ENCODE peak calls at places on chromosomes 3 and 15, in seven cellular contexts. J, Q, X, R, B, O and F are unnamed samples.

GRCh38 chr3:32236377-32236776 is 2.1 kb upstream of the CMTM8 start:
- DNase-seq in J (no peak), Q (no peak), X (no peak), R (no peak), B (no peak), O (no peak), F (no peak)

GRCh38 chr3:175741951-175742350 is 882.8 kb downstream of the NAALADL2 start:
- DNase-seq in J (no peak), Q (no peak), X (no peak), R (no peak), B (no peak), O (no peak), F (no peak)

GRCh38 chr3:27718459-27718858 is 3.7 kb downstream of the EOMES start:
- DNase-seq in J (no peak), Q (no peak), X (no peak), R (no peak), B (no peak), O (no peak), F (no peak)

GRCh38 chr3:195128255-195129071 is 142.5 kb downstream of the XXYLT1 start:
- DNase-seq in J (no peak), Q (no peak), X (no peak), R (no peak), B (no peak), O (no peak), F (no peak)

GRCh38 chr3:121883507-121883906 is 10.7 kb upstream of the SLC15A2 start:
- DNase-seq in J (no peak), Q (no peak), X (no peak), R (no peak), B (no peak), O (peak), F (no peak)

GRCh38 chr15:90306560-90306959 is 41.1 kb downstream of the NGRN start:
- DNase-seq in J (no peak), Q (no peak), X (no peak), R (no peak), B (no peak), O (no peak), F (no peak)

GRCh38 chr3:107938128-107938527 is 152.7 kb downstream of the CD47 start:
- DNase-seq in J (no peak), Q (no peak), X (no peak), R (no peak), B (no peak), O (peak), F (no peak)

GRCh38 chr15:48400086-48400485 is 68.9 kb downstream of the DUT start:
- DNase-seq in J (no peak), Q (no peak), X (no peak), R (no peak), B (no peak), O (no peak), F (no peak)

GRCh38 chr3:194326192-194327029 is 24.7 kb downstream of the CPN2 start:
- DNase-seq in J (no peak), Q (no peak), X (no peak), R (no peak), B (no peak), O (no peak), F (no peak)

GRCh38 chr3:121974601-121975111 is 47.4 kb downstream of the ILDR1 start:
- DNase-seq in J (no peak), Q (no peak), X (no peak), R (no peak), B (no peak), O (no peak), F (no peak)

GRCh38 chr3:61562042-61562809 is 855 bp downstream of the PTPRG start:
- DNase-seq in J (peak), Q (no peak), X (peak), R (no peak), B (peak), O (no peak), F (no peak)

GRCh38 chr15:57384816-57385215 is 8.5 kb downstream of the CGNL1 start:
- DNase-seq in J (no peak), Q (no peak), X (no peak), R (no peak), B (no peak), O (no peak), F (no peak)

GRCh38 chr15:48720646-48721045 is 75.1 kb upstream of the FBN1 start:
- DNase-seq in J (no peak), Q (no peak), X (no peak), R (no peak), B (peak), O (no peak), F (no peak)

GRCh38 chr15:101590785-101591184 is 61.4 kb downstream of the TM2D3 start:
- DNase-seq in J (no peak), Q (no peak), X (no peak), R (no peak), B (no peak), O (no peak), F (no peak)

GRCh38 chr15:101495334-101496197 is 6.1 kb upstream of the PCSK6 start:
- DNase-seq in J (no peak), Q (no peak), X (no peak), R (no peak), B (no peak), O (no peak), F (no peak)

GRCh38 chr15:60137711-60138396 is 133.7 kb downstream of the FOXB1 start:
- DNase-seq in J (no peak), Q (no peak), X (no peak), R (no peak), B (no peak), O (no peak), F (peak)

GRCh38 chr3:87084868-87085267 is 93.9 kb upstream of the VGLL3 start:
- DNase-seq in J (no peak), Q (no peak), X (no peak), R (no peak), B (no peak), O (no peak), F (no peak)

GRCh38 chr3:87088366-87088983 is 97.5 kb upstream of the VGLL3 start:
- DNase-seq in J (peak), Q (no peak), X (no peak), R (no peak), B (peak), O (peak), F (no peak)

DNA sequence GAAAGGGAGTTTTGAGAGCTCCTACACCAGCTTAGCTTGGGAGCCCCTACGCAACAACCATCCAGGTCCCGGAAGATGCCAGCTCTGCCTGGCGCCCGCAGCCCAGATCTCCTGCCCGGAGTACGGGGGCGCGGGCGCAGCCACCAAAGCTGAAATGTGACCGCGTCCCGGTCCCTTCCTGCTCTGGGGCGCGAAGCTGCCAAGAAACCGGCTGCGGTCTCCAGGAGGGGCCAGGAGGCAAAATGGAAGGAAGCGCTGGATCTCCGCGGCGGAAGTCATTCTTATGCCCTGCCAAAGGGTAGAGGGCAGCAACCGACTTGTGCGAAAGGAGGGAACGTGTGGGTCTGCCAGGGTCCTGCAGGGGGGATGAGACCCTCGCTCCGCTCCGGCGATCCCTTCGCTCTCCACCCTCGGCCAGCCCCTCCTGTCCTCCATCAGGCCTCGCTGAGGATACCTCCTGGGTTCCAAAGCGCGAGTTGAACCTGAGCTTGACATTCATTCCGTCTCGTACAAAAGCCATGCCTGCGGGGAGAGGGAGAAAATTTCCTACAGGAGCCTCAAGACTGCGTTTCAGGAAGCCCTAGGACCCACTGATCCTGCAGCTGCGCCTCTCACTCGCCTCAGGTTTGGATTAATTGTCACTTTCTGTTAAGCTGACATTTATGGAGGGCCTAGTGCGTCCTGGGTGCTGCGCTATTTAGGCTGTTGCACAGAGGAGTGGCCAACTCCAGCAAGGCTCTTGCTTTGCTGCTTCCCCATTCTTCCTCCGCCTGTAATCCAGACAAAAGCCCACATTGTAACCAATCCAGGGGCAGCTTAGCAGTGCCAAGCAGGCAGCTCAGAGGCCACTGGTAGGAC is 98.3 kb upstream of the VGLL3 start:
- DNase-seq in J (peak), Q (peak), X (peak), R (peak), B (peak), O (peak), F (peak)
- TF ChIP-seq POLR2A in J (no peak), Q (peak), X (peak), R (no peak), B (peak), O (peak), F (peak)

GRCh38 chr3:19947549-19948071 is 713 bp downstream of the RAB5A start:
- DNase-seq in J (no peak), Q (peak), X (peak), R (peak), B (peak), O (peak), F (peak)

GRCh38 chr3:19946291-19946831 is 536 bp upstream of the RAB5A start:
- DNase-seq in J (no peak), Q (no peak), X (no peak), R (no peak), B (no peak), O (no peak), F (no peak)

GRCh38 chr3:19948192-19948591 is 1.3 kb downstream of the RAB5A start:
- DNase-seq in J (no peak), Q (no peak), X (no peak), R (no peak), B (no peak), O (no peak), F (no peak)

GRCh38 chr3:19945405-19946290 is 1.2 kb upstream of the RAB5A start:
- DNase-seq in J (peak), Q (no peak), X (no peak), R (no peak), B (no peak), O (peak), F (no peak)

GRCh38 chr3:19946832-19947548 is at the start of gene RAB5A:
- DNase-seq in J (peak), Q (peak), X (peak), R (peak), B (peak), O (peak), F (peak)
- TF ChIP-seq POLR2A in J (peak), Q (peak), X (peak), R (no peak), B (peak), O (peak), F (peak)

GRCh38 chr3:191170097-191170496 is 28.9 kb upstream of the OSTN start:
- DNase-seq in J (no peak), Q (no peak), X (no peak), R (no peak), B (no peak), O (no peak), F (no peak)

DNA sequence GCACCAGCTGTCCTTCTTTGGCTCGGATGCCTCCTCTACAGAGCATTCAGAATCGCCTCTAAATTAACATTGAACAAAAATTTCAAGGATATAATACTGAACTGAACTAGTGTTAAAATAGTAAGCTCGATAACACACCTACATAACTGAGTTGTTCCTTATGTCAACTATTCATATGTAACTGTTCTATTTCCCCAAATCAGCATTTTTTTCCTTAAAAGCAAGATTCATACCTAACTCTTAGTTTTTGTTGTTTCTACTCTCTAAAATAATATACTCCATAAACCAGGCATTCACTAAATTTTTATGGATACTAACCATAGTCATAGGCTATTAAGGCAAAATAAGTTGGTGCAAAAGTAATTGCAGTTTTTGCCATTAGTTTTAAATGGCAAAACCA is 32.7 kb upstream of the OSTN start:
- DNase-seq in J (no peak), Q (no peak), X (no peak), R (no peak), B (no peak), O (no peak), F (no peak)
- TF ChIP-seq POLR2A in J (no peak), Q (no peak), X (no peak), R (no peak), B (no peak), O (no peak), F (no peak)

GRCh38 chr3:52402101-52402521 is 42.8 kb downstream of the SEMA3G start:
- DNase-seq in J (peak), Q (no peak), X (peak), R (no peak), B (no peak), O (no peak), F (no peak)

GRCh38 chr3:52403955-52404354 is 40.9 kb downstream of the SEMA3G start:
- DNase-seq in J (peak), Q (no peak), X (peak), R (no peak), B (peak), O (no peak), F (no peak)

GRCh38 chr3:52404391-52404790 is 40.5 kb downstream of the SEMA3G start:
- DNase-seq in J (no peak), Q (no peak), X (peak), R (no peak), B (no peak), O (no peak), F (no peak)

GRCh38 chr3:52402706-52403270 is 42.1 kb downstream of the SEMA3G start:
- DNase-seq in J (peak), Q (no peak), X (peak), R (no peak), B (peak), O (no peak), F (no peak)

GRCh38 chr3:52403271-52403841 is 41.5 kb downstream of the SEMA3G start:
- DNase-seq in J (peak), Q (no peak), X (peak), R (no peak), B (peak), O (no peak), F (no peak)
- TF ChIP-seq POLR2A in J (no peak), Q (no peak), X (no peak), R (no peak), B (no peak), O (no peak), F (no peak)

GRCh38 chr3:128875556-128876120 is 3.8 kb upstream of the ACAD9 start:
- DNase-seq in J (no peak), Q (no peak), X (peak), R (peak), B (no peak), O (peak), F (no peak)
- TF ChIP-seq POLR2A in J (no peak), Q (no peak), X (no peak), R (no peak), B (no peak), O (no peak), F (no peak)

DNA sequence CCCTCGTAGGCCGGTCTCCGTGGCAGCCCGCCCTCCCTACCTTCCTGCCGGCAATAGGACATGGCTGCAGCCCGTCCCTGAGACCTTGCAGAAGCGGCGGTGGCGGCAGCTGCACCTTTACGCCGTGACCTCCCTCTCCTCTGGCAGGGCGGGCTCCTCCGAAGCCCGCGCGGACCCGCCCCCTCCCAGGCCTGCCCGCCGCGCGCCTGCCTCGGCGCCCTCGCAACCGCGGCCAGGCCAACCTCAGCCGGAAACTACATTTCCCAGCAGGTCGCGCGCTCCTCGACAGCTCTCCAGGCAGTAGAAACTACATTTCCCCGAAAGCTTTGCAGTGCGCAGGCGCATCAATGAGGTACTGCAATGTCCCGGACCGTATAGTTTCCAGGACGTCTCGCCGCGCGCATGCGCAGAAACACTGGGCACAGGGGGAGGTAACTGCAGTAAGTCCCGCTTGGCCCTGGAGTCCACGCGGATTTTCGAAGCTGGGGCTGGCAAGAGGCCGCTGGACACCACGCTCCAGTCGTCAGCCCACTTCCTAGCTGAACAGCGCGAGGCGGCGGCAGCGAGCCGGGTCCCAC is at the start of the genes CHCHD4 and TMEM43:
- DNase-seq in J (peak), Q (peak), X (peak), R (peak), B (peak), O (peak), F (peak)
- TF ChIP-seq POLR2A in J (peak), Q (peak), X (peak), R (no peak), B (peak), O (peak), F (peak)